ENCODE peak calls at places on chromosomes 13 and 19, in six cellular contexts. One of them, this sample, is unnamed.

GRCh38 chr19:11359421-11359820 is 4.2 kb downstream of the PLPPR2 start:
- DNase-seq in cardiac fibroblast: no peak
- DNase-seq in left ventricle myocardium inferior: no peak
- DNase-seq in HFF-Myc: no peak
- DNase-seq in esophagus muscularis mucosa: no peak
- DNase-seq in fibroblast of lung: no peak
- DNase-seq in this sample: no peak

GRCh38 chr13:47472516-47472915 is 528.6 kb downstream of the SUCLA2 start:
- DNase-seq in cardiac fibroblast: no peak
- DNase-seq in left ventricle myocardium inferior: no peak
- DNase-seq in HFF-Myc: no peak
- DNase-seq in esophagus muscularis mucosa: no peak
- DNase-seq in fibroblast of lung: no peak
- DNase-seq in this sample: no peak

GRCh38 chr13:44904982-44905381 is 84.3 kb downstream of the NUFIP1 start:
- DNase-seq in cardiac fibroblast: peak
- DNase-seq in left ventricle myocardium inferior: peak
- DNase-seq in HFF-Myc: peak
- DNase-seq in esophagus muscularis mucosa: no peak
- DNase-seq in fibroblast of lung: peak
- DNase-seq in this sample: peak

GRCh38 chr13:91520952-91521351 is 122.5 kb downstream of the GPC5 start:
- DNase-seq in cardiac fibroblast: no peak
- DNase-seq in left ventricle myocardium inferior: no peak
- DNase-seq in HFF-Myc: no peak
- DNase-seq in esophagus muscularis mucosa: no peak
- DNase-seq in fibroblast of lung: peak
- DNase-seq in this sample: peak

GRCh38 chr13:50127017-50127725 is 111.9 kb downstream of the KCNRG start:
- DNase-seq in cardiac fibroblast: peak
- DNase-seq in left ventricle myocardium inferior: peak
- DNase-seq in HFF-Myc: no peak
- DNase-seq in esophagus muscularis mucosa: no peak
- DNase-seq in fibroblast of lung: peak
- DNase-seq in this sample: no peak

GRCh38 chr13:65631078-65631477 is 1599.1 kb downstream of the PCDH9 start:
- DNase-seq in cardiac fibroblast: no peak
- DNase-seq in left ventricle myocardium inferior: no peak
- DNase-seq in HFF-Myc: no peak
- DNase-seq in esophagus muscularis mucosa: no peak
- DNase-seq in fibroblast of lung: peak
- DNase-seq in this sample: no peak

GRCh38 chr19:39831679-39832078 is 2.3 kb downstream of the DYRK1B start:
- DNase-seq in cardiac fibroblast: no peak
- DNase-seq in left ventricle myocardium inferior: no peak
- DNase-seq in HFF-Myc: no peak
- DNase-seq in esophagus muscularis mucosa: no peak
- DNase-seq in fibroblast of lung: no peak
- DNase-seq in this sample: no peak

GRCh38 chr19:24040621-24041020 is 46.4 kb upstream of the ZNF254 start:
- DNase-seq in cardiac fibroblast: no peak
- DNase-seq in left ventricle myocardium inferior: no peak
- DNase-seq in HFF-Myc: no peak
- DNase-seq in esophagus muscularis mucosa: no peak
- DNase-seq in fibroblast of lung: no peak
- DNase-seq in this sample: no peak

GRCh38 chr13:42378383-42378780 is 106.4 kb downstream of the AKAP11 start:
- DNase-seq in cardiac fibroblast: no peak
- DNase-seq in left ventricle myocardium inferior: no peak
- DNase-seq in HFF-Myc: no peak
- DNase-seq in esophagus muscularis mucosa: no peak
- DNase-seq in fibroblast of lung: no peak
- DNase-seq in this sample: no peak

GRCh38 chr19:40611096-40611495 is 9.9 kb downstream of the LTBP4 start:
- DNase-seq in cardiac fibroblast: no peak
- DNase-seq in left ventricle myocardium inferior: no peak
- DNase-seq in HFF-Myc: no peak
- DNase-seq in esophagus muscularis mucosa: no peak
- DNase-seq in fibroblast of lung: no peak
- DNase-seq in this sample: no peak

GRCh38 chr13:38395505-38395803 is 45.8 kb downstream of the UFM1 start:
- DNase-seq in cardiac fibroblast: no peak
- DNase-seq in left ventricle myocardium inferior: no peak
- DNase-seq in HFF-Myc: no peak
- DNase-seq in esophagus muscularis mucosa: no peak
- DNase-seq in fibroblast of lung: no peak
- DNase-seq in this sample: no peak

GRCh38 chr19:6667114-6667627 is 2.8 kb downstream of the TNFSF14 start:
- DNase-seq in cardiac fibroblast: no peak
- DNase-seq in left ventricle myocardium inferior: no peak
- DNase-seq in HFF-Myc: no peak
- DNase-seq in esophagus muscularis mucosa: no peak
- DNase-seq in fibroblast of lung: no peak
- DNase-seq in this sample: no peak

GRCh38 chr19:33040994-33041827 is 23.5 kb downstream of the RHPN2 start:
- DNase-seq in cardiac fibroblast: peak
- DNase-seq in left ventricle myocardium inferior: no peak
- DNase-seq in HFF-Myc: no peak
- DNase-seq in esophagus muscularis mucosa: no peak
- DNase-seq in fibroblast of lung: no peak
- DNase-seq in this sample: peak

GRCh38 chr19:18063463-18063862 is 23.3 kb downstream of the IL12RB1 start:
- DNase-seq in cardiac fibroblast: no peak
- DNase-seq in left ventricle myocardium inferior: no peak
- DNase-seq in HFF-Myc: no peak
- DNase-seq in esophagus muscularis mucosa: no peak
- DNase-seq in fibroblast of lung: no peak
- DNase-seq in this sample: no peak
- TF ChIP-seq CTCF in cardiac fibroblast: no peak
- TF ChIP-seq CTCF in left ventricle myocardium inferior: no peak
- TF ChIP-seq CTCF in HFF-Myc: peak
- TF ChIP-seq CTCF in esophagus muscularis mucosa: no peak
- TF ChIP-seq CTCF in fibroblast of lung: no peak
- TF ChIP-seq CTCF in this sample: no peak

GRCh38 chr13:40657961-40658360 is 8.5 kb downstream of the FOXO1 start:
- DNase-seq in cardiac fibroblast: no peak
- DNase-seq in left ventricle myocardium inferior: no peak
- DNase-seq in HFF-Myc: no peak
- DNase-seq in esophagus muscularis mucosa: no peak
- DNase-seq in fibroblast of lung: no peak
- DNase-seq in this sample: no peak
- H3K4me3 ChIP-seq in cardiac fibroblast: no peak
- H3K4me3 ChIP-seq in left ventricle myocardium inferior: no peak
- H3K4me3 ChIP-seq in HFF-Myc: no peak
- H3K4me3 ChIP-seq in esophagus muscularis mucosa: no peak
- H3K4me3 ChIP-seq in fibroblast of lung: no peak
- H3K4me3 ChIP-seq in this sample: no peak

DNA sequence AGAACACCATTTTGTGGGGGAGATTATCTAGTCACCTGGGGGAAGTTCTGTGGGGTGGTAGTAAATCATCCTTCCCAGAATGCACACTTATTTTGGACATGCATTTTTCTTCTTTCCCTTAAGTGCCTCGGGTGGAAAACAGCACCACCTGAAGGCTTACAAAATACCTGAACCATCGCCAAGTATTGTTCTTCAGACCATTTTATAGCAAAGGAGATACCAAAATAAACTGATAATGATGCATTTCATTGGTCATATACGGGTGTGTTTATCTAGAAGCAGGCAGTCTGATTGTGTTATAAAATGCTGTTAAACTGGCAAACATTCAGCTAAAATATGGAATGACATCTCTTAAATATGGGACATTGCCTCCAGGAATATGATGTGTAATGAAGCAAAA is 1034.7 kb downstream of the SLITRK1 start:
- DNase-seq in cardiac fibroblast: no peak
- DNase-seq in left ventricle myocardium inferior: no peak
- DNase-seq in HFF-Myc: no peak
- DNase-seq in esophagus muscularis mucosa: no peak
- DNase-seq in fibroblast of lung: no peak
- DNase-seq in this sample: no peak
- TF ChIP-seq CTCF in cardiac fibroblast: no peak
- TF ChIP-seq CTCF in left ventricle myocardium inferior: no peak
- TF ChIP-seq CTCF in HFF-Myc: no peak
- TF ChIP-seq CTCF in esophagus muscularis mucosa: no peak
- TF ChIP-seq CTCF in fibroblast of lung: no peak
- TF ChIP-seq CTCF in this sample: no peak

DNA sequence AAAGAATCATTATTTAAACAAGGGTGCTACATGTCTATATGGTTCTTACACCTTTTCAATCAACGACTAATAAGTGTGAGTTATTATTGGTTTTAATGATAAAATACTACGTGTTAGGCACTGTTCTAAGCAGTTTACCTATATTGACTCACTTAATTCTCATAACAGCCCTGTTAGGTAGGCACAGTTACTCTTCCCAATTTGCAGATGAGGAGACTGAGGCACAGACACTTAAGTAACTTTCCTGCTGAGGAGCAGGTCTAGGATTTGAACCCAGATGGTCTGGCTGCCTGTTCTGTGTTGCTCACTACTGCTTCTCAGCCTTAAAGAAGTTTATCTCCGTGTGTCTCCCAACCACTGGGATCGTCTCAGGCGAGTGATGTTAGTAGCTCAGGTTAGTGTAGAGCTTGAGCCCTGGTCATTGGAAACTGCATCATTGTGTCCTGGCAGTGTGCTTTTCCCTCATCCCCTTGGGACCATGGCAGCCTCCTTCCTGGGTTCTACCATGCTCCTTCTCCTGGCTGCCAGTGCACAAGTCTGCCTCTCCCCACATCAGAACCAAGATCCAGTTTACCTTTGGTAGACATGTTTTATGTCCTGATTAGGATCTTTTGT is 10.9 kb downstream of the UBAC2 start:
- DNase-seq in cardiac fibroblast: no peak
- DNase-seq in left ventricle myocardium inferior: no peak
- DNase-seq in HFF-Myc: no peak
- DNase-seq in esophagus muscularis mucosa: no peak
- DNase-seq in fibroblast of lung: no peak
- DNase-seq in this sample: no peak
- H3K4me3 ChIP-seq in cardiac fibroblast: no peak
- H3K4me3 ChIP-seq in left ventricle myocardium inferior: no peak
- H3K4me3 ChIP-seq in HFF-Myc: no peak
- H3K4me3 ChIP-seq in esophagus muscularis mucosa: no peak
- H3K4me3 ChIP-seq in fibroblast of lung: no peak
- H3K4me3 ChIP-seq in this sample: no peak

DNA sequence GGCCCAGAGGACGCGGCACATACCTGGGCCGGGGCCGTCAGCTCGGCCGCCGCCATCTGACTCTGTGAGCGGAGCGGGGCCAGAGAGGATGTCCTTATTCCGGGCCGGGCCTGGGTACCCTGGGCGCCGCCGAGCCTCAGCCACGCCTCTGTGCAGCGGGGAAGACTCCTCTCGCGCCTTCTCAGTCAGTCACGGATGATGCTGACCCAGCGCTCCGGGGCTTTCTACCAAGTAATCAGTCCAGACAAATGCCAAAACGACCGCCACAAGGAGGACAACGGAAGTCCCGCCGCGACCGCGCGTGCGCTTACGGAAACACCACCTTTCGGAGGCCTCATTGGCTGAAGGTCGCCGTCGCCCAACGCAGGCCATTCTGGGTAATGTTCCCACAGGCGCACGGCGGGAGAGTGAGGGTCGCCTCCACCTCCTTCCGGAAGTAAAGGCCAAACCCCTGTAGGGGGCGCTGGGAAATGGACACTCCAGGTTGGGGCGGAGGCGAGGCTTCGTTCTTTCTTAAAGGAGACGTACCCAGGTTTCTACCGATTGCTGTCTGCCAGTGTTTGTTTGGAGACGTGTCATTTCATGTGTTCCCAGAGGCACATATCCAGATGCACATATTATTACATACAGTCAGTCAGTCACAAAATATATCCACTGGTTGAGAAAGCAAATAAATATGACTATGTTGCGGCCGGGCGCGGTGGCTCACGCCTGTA is at the start of gene ZNF256:
- DNase-seq in cardiac fibroblast: peak
- DNase-seq in left ventricle myocardium inferior: peak
- DNase-seq in HFF-Myc: peak
- DNase-seq in esophagus muscularis mucosa: peak
- DNase-seq in fibroblast of lung: peak
- DNase-seq in this sample: peak
- TF ChIP-seq CTCF in cardiac fibroblast: peak
- TF ChIP-seq CTCF in left ventricle myocardium inferior: peak
- TF ChIP-seq CTCF in HFF-Myc: peak
- TF ChIP-seq CTCF in esophagus muscularis mucosa: peak
- TF ChIP-seq CTCF in fibroblast of lung: peak
- TF ChIP-seq CTCF in this sample: peak

This sample was measured in astrocyte of the cerebellum.